ENCODE peak calls at places on chromosomes 4 and X, in nine cellular contexts. M is activated T-cell treated with anti-CD3 and anti-CD28 coated beads, Interleukin-2, amount 50 U/mL, for 72 hours; V is T-helper 2 cell; D is stimulated activated CD4-positive, alpha-beta T cell treated with anti-CD3 and anti-CD28 coated beads, Interleukin-1b, Interleukin-23, amount 100 ng/mL, for 24 hours; R is EL; C is renal cortical epithelial cell; S is C1 segment of cervical spinal cord; L is GM12878; N is AG08395. J is an unnamed sample.
A peak's percentile ranks its signal among the peaks of the same experiment; 100 is the strongest.

GRCh38 chrX:47646636-47647035 is 3.7 kb downstream of the ELK1 start:
- DNase-seq in R (no peak), D (no peak), N (no peak), S (no peak), M (no peak), C (no peak), L (no peak), V (no peak), J (no peak)

GRCh38 chr4:84324850-84325249 is 174.2 kb downstream of the NKX6-1 start:
- DNase-seq in V (no peak), C (no peak), S (peak; percentile 13), D (no peak), R (no peak), M (no peak), N (no peak), L (no peak), J (no peak)

GRCh38 chrX:136608295-136608933 is 39.5 kb upstream of the CD40LG start:
- DNase-seq in V (peak; percentile 24), L (no peak), D (peak; percentile 28), N (no peak), S (peak; percentile 32), C (peak; percentile 30), R (no peak), M (peak; percentile 51), J (peak; percentile 49)

GRCh38 chrX:53714580-53715335 is 28.2 kb upstream of the HUWE1 start:
- DNase-seq in R (peak; percentile 51), L (peak; percentile 89), D (peak; percentile 23), S (no peak), N (no peak), M (peak; percentile 83), C (peak; percentile 25), V (peak; percentile 35), J (no peak)

GRCh38 chr4:114019972-114020358 is 40.5 kb upstream of the ARSJ start:
- DNase-seq in D (no peak), V (no peak), R (no peak), S (no peak), N (no peak), M (no peak), L (no peak), C (no peak), J (no peak)

GRCh38 chr4:150818129-150818528 is 197.0 kb downstream of the LRBA start:
- DNase-seq in N (no peak), M (no peak), D (no peak), S (no peak), V (no peak), C (no peak), R (no peak), L (no peak), J (no peak)

GRCh38 chr4:123304151-123305021 is 92.2 kb upstream of the SPRY1 start:
- DNase-seq in R (no peak), V (no peak), D (no peak), M (no peak), N (no peak), L (no peak), C (no peak), S (peak; percentile 10), J (peak; percentile 44)

GRCh38 chrX:133992877-133993276 is 7.5 kb upstream of the GPC3 start:
- DNase-seq in S (no peak), M (no peak), V (no peak), D (no peak), R (no peak), N (no peak), L (no peak), C (no peak), J (no peak)

GRCh38 chrX:70452143-70452733 is 7.6 kb downstream of the DLG3 start:
- DNase-seq in D (no peak), C (no peak), R (peak; percentile 54), S (peak; percentile 12), V (peak; percentile 35), N (peak; percentile 65), M (peak; percentile 72), L (no peak), J (peak; percentile 72)

GRCh38 chr4:92270908-92271307 is 32.9 kb upstream of the GRID2 start:
- DNase-seq in D (no peak), N (no peak), V (no peak), S (no peak), M (no peak), R (peak; percentile 0), C (peak; percentile 26), L (no peak), J (no peak)

GRCh38 chrX:124530803-124531202 is 184.4 kb downstream of the SH2D1A start:
- DNase-seq in D (no peak), S (no peak), L (no peak), V (no peak), M (no peak), R (no peak), N (no peak), C (no peak), J (no peak)

GRCh38 chr4:75099321-75099720 is 166.4 kb downstream of the PARM1 start:
- DNase-seq in M (no peak), C (no peak), D (no peak), S (no peak), R (no peak), V (no peak), N (no peak), L (peak; percentile 56), J (no peak)

GRCh38 chr4:85210353-85210752 is 243.9 kb upstream of the WDFY3 start:
- DNase-seq in C (peak; percentile 89), N (no peak), M (no peak), S (no peak), V (no peak), D (no peak), R (peak; percentile 68), L (no peak), J (no peak)

GRCh38 chrX:26651755-26652154 is 435.8 kb downstream of the MAGEB5 start:
- DNase-seq in N (no peak), V (no peak), S (no peak), D (no peak), M (no peak), L (no peak), C (no peak), R (no peak), J (no peak)

GRCh38 chrX:25650216-25650615 is 487.9 kb upstream of the MAGEB18 start:
- DNase-seq in V (no peak), R (no peak), N (no peak), D (no peak), M (no peak), S (no peak), C (peak; percentile 5), L (no peak), J (no peak)

GRCh38 chrX:39519213-39519544 is 578.6 kb downstream of the BCOR start:
- DNase-seq in M (no peak), L (no peak), R (no peak), C (peak; percentile 14), N (no peak), D (no peak), V (no peak), S (no peak), J (no peak)

GRCh38 chr4:1767770-1768366 is 25.2 kb upstream of the FGFR3 start:
- DNase-seq in C (no peak), R (peak; percentile 27), M (peak; percentile 62), L (no peak), N (peak; percentile 62), D (no peak), S (no peak), V (no peak), J (peak; percentile 59)

GRCh38 chrX:56800801-56801200 is 71.8 kb downstream of the NBDY start:
- DNase-seq in D (no peak), R (no peak), C (no peak), L (no peak), S (no peak), M (peak; percentile 70), N (no peak), V (peak; percentile 26), J (no peak)

GRCh38 chrX:119399772-119400101 is 601 bp downstream of the SLC25A43 start:
- DNase-seq in V (no peak), C (no peak), S (no peak), D (no peak), R (peak; percentile 30), L (no peak), M (no peak), N (peak; percentile 68), J (no peak)

GRCh38 chrX:139930923-139931645 is 1.8 kb downstream of the ATP11C start:
- DNase-seq in R (peak; percentile 29), S (peak; percentile 2), C (no peak), N (no peak), L (no peak), D (peak; percentile 2), V (no peak), M (peak; percentile 26), J (peak; percentile 27)

GRCh38 chrX:115616943-115617563 is 56.1 kb downstream of the PLS3 start:
- DNase-seq in L (peak; percentile 58), N (peak; percentile 10), D (no peak), R (peak; percentile 87), C (peak; percentile 76), V (no peak), M (peak; percentile 23), S (no peak), J (no peak)

GRCh38 chrX:110036162-110037033 is 33.5 kb downstream of the TMEM164 start:
- DNase-seq in V (no peak), C (no peak), S (no peak), N (no peak), L (no peak), D (no peak), M (no peak), R (no peak), J (no peak)

GRCh38 chrX:25726539-25726938 is 411.6 kb upstream of the MAGEB18 start:
- DNase-seq in D (no peak), R (no peak), V (no peak), M (no peak), N (no peak), L (no peak), S (no peak), C (peak; percentile 40), J (no peak)

GRCh38 chrX:68693481-68694410 is 46.3 kb downstream of the STARD8 start:
- DNase-seq in S (peak; percentile 48), L (no peak), V (no peak), D (no peak), M (peak; percentile 9), C (peak; percentile 33), N (peak; percentile 82), R (peak; percentile 79), J (peak; percentile 87)

GRCh38 chr4:7434766-7435150 is at the start of gene PSAPL1:
- DNase-seq in M (no peak), L (no peak), C (peak; percentile 11), D (no peak), N (peak; percentile 86), V (no peak), S (no peak), R (peak; percentile 62), J (peak; percentile 70)

J was measured in left ventricle myocardium superior.